ENCODE peak calls at places on chromosomes 12 and 14, in four cellular contexts. D is SHP77 treated with DMSO at 0.1 percent for 48 hours, S is cerebellum, E is neural progenitor cell. Y is an unnamed sample.

GRCh38 chr12:83121886-83122622 is 435.3 kb downstream of the TMTC2 start:
- DNase-seq in D (no peak), S (no peak), E (no peak), Y (no peak)

GRCh38 chr12:51871918-51872688 is 15.8 kb upstream of the ANKRD33 start:
- DNase-seq in D (no peak), S (no peak), E (peak), Y (no peak)

GRCh38 chr14:61602733-61603077 is 92.6 kb upstream of the HIF1A start:
- DNase-seq in D (no peak), S (no peak), E (peak), Y (peak)

GRCh38 chr14:103847954-103848719 is 762 bp upstream of the PPP1R13B start:
- DNase-seq in D (no peak), S (peak), E (peak), Y (peak)

GRCh38 chr12:127393460-127393859 is 873.5 kb upstream of the TMEM132C start:
- DNase-seq in D (no peak), S (peak), E (no peak), Y (no peak)

GRCh38 chr12:120229071-120229582 is 28.2 kb upstream of the RPLP0 start:
- DNase-seq in D (no peak), S (no peak), E (no peak), Y (peak)

GRCh38 chr14:64878775-64879634 is 702 bp downstream of the SPTB start:
- DNase-seq in D (no peak), S (peak), E (peak), Y (peak)

GRCh38 chr12:7608184-7608911 is 57.4 kb downstream of the APOBEC1 start:
- DNase-seq in D (no peak), S (no peak), E (no peak), Y (no peak)

GRCh38 chr12:106281056-106281782 is 21.3 kb upstream of the TCP11L2 start:
- DNase-seq in D (no peak), S (no peak), E (no peak), Y (peak)

GRCh38 chr12:76518699-76519098 is 40.9 kb downstream of the OSBPL8 start:
- DNase-seq in D (no peak), S (no peak), E (no peak), Y (no peak)

GRCh38 chr14:24307575-24308341 is at the start of gene CIDEB:
- DNase-seq in D (no peak), S (peak), E (peak), Y (peak)

GRCh38 chr12:49347307-49348237 is 884 bp downstream of the DNAJC22 start:
- DNase-seq in D (peak), S (peak), E (peak), Y (peak)

GRCh38 chr12:78189656-78190055 is 359.0 kb downstream of the NAV3 start:
- DNase-seq in D (no peak), S (no peak), E (no peak), Y (no peak)

GRCh38 chr14:52906141-52906601 is 44.7 kb downstream of the FERMT2 start:
- DNase-seq in D (no peak), S (no peak), E (no peak), Y (no peak)

Y was measured in NCI-H526.